ENCODE peak calls at places on chromosomes 4 and X, in seven cellular contexts. B, V, E, M, A, S and Z are unnamed samples. For H3K27me3, the result is how much of the 10 kb centered on the place peaks cover.

GRCh38 chrX:50707376-50707775 is 106.6 kb downstream of the SHROOM4 start:
- DNase-seq in V (no peak), E (no peak), B (peak), S (no peak), M (peak), A (no peak), Z (no peak)

GRCh38 chrX:104156630-104157529 is at the start of gene SLC25A53:
- DNase-seq in A (peak), B (peak), V (peak), E (peak), S (peak), M (peak), Z (no peak)

GRCh38 chrX:51332188-51332942 is at the start of gene NUDT10:
- DNase-seq in V (no peak), E (no peak), S (peak), B (peak), A (no peak), M (peak), Z (no peak)

GRCh38 chr4:73442275-73442674 is 6.3 kb downstream of the AFP start:
- DNase-seq in E (no peak), V (no peak), S (no peak), A (no peak), M (no peak), B (no peak), Z (no peak)

GRCh38 chr4:128470492-128471053 is 183.0 kb upstream of the PGRMC2 start:
- DNase-seq in A (no peak), E (no peak), M (no peak), S (no peak), B (no peak), V (no peak), Z (no peak)

GRCh38 chr4:8079916-8080753 is 78.5 kb downstream of the ABLIM2 start:
- DNase-seq in V (no peak), M (no peak), A (no peak), S (no peak), B (no peak), E (no peak), Z (no peak)

GRCh38 chr4:6217716-6218381 is 17.5 kb upstream of the JAKMIP1 start:
- DNase-seq in A (no peak), B (no peak), V (no peak), S (no peak), M (no peak), E (no peak), Z (no peak)

GRCh38 chr4:120557372-120557771 is 365.2 kb downstream of the PRDM5 start:
- DNase-seq in A (no peak), M (no peak), B (no peak), V (peak), S (peak), E (no peak), Z (peak)

GRCh38 chr4:4658051-4658450 is 116.2 kb upstream of the STX18 start:
- DNase-seq in A (no peak), B (no peak), M (no peak), S (no peak), V (peak), E (peak), Z (no peak)

GRCh38 chr4:105135746-105136145 is 10.9 kb upstream of the TET2 start:
- DNase-seq in S (no peak), E (no peak), M (no peak), V (no peak), B (no peak), A (no peak), Z (no peak)

GRCh38 chrX:102651242-102651967 is at the start of gene GPRASP1:
- DNase-seq in V (no peak), B (peak), S (peak), A (peak), M (peak), E (no peak), Z (no peak)

GRCh38 chr4:42654606-42655005 is 2.3 kb downstream of the ATP8A1 start:
- DNase-seq in V (peak), B (no peak), S (peak), E (no peak), M (no peak), A (no peak), Z (peak)

GRCh38 chrX:108439961-108440696 is 491 bp downstream of the COL4A5 start:
- DNase-seq in B (no peak), A (no peak), V (no peak), M (peak), S (peak), E (no peak), Z (no peak)

GRCh38 chr4:1012031-1012739 is 759 bp downstream of the FGFRL1 start:
- DNase-seq in E (peak), V (no peak), A (no peak), S (no peak), B (peak), M (peak), Z (no peak)

GRCh38 chr4:169756971-169757574 is 671 bp downstream of the HPF1 start:
- DNase-seq in A (no peak), E (no peak), V (no peak), B (no peak), S (no peak), M (no peak), Z (no peak)

GRCh38 chrX:41421071-41421729 is 25.9 kb upstream of the NYX start:
- DNase-seq in S (no peak), V (no peak), M (no peak), B (no peak), A (no peak), E (no peak), Z (no peak)

GRCh38 chrX:119292445-119292844 is 56.4 kb downstream of the PGRMC1 start:
- DNase-seq in M (no peak), B (no peak), V (no peak), S (no peak), A (no peak), E (no peak), Z (no peak)

GRCh38 chrX:20221902-20222301 is 44.8 kb downstream of the RPS6KA3 start:
- DNase-seq in A (no peak), B (no peak), S (peak), M (peak), E (no peak), V (no peak), Z (no peak)

GRCh38 chrX:11137543-11138139 is 26.5 kb downstream of the HCCS start:
- DNase-seq in E (no peak), M (peak), A (no peak), S (peak), B (no peak), V (peak), Z (peak)

GRCh38 chr4:76458829-76459228 is 23.8 kb downstream of the SHROOM3 start:
- DNase-seq in A (no peak), B (no peak), S (no peak), M (no peak), V (no peak), E (no peak), Z (no peak)

GRCh38 chrX:3204606-3205005 is 141.8 kb downstream of the MXRA5 start:
- DNase-seq in M (no peak), E (no peak), A (no peak), V (no peak), B (no peak), S (no peak), Z (no peak)

GRCh38 chr4:123444298-123444731 is 47.7 kb downstream of the SPRY1 start:
- DNase-seq in S (peak), M (peak), E (no peak), V (no peak), A (no peak), B (peak), Z (no peak)

GRCh38 chr4:112519689-112520597 is 4.0 kb upstream of the NEUROG2 start:
- DNase-seq in V (no peak), M (no peak), E (no peak), A (no peak), B (no peak), S (no peak), Z (no peak)

GRCh38 chr4:5048721-5049120 is 2.6 kb upstream of the STK32B start:
- DNase-seq in B (no peak), E (no peak), S (no peak), A (no peak), V (no peak), M (no peak), Z (no peak)

GRCh38 chr4:113094802-113095201 is 45.3 kb downstream of the ANK2 start:
- DNase-seq in S (no peak), A (no peak), M (peak), E (no peak), V (peak), B (no peak), Z (no peak)

GRCh38 chr4:1511441-1512041 is 105.3 kb upstream of the NKX1-1 start:
- DNase-seq in B (no peak), E (no peak), A (no peak), M (no peak), V (peak), S (peak), Z (no peak)

GRCh38 chrX:39818071-39818470 is 279.7 kb downstream of the BCOR start:
- DNase-seq in B (peak), M (peak), E (no peak), S (no peak), A (no peak), V (no peak), Z (no peak)

GRCh38 chrX:13868481-13869040 is 51.7 kb upstream of the GPM6B start:
- DNase-seq in A (no peak), B (no peak), E (no peak), S (peak), M (no peak), V (no peak), Z (peak)
- TF ChIP-seq CTCF in A (no peak), B (no peak), E (no peak), S (no peak), M (no peak), V (no peak), Z (no peak)

DNA sequence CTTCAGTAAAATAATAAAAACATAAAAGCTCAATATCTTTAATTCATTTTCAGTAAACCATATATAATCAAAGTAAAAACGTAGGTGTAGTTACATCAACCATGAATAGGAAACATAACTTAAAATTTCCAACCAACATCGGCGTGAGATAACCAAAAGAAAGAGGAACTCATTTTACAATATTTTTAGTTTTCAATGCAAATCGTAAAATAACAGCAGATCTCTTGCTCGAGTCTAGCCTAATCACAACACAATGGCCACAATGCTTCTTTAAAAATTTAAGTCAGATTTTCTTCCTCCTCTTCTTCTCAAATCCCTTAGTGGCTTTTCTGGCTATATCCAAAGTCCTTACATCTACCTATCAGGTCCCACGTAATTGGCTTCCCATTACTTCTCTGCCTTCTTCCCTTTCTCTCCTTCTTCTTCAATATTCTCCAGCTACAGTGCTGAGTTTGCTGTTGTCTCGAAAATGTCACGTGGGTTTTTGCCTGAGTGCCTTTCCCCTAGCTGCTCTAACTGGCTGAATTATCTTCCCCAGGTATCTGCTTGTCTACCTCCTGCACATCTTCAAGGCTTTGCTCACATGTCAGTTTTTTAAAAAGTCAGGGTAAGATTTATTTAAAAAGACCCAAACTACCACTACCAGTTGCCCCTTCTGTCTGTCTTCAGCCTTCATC is 91.0 kb upstream of the BANK1 start:
- DNase-seq in S (no peak), M (no peak), E (no peak), V (no peak), B (no peak), A (no peak), Z (no peak)
- H3K4me3 ChIP-seq in S (no peak), M (no peak), E (no peak), V (no peak), B (no peak), A (no peak), Z (no peak)

GRCh38 chr4:3483471-3483921 is 20.4 kb downstream of the DOK7 start:
- DNase-seq in S (no peak), E (no peak), A (no peak), M (no peak), B (no peak), V (no peak), Z (peak)

GRCh38 chr4:3481783-3482397 is 18.8 kb downstream of the DOK7 start:
- DNase-seq in S (no peak), A (no peak), E (no peak), M (no peak), V (no peak), B (no peak), Z (no peak)

GRCh38 chr4:3484057-3484973 is 21.2 kb downstream of the DOK7 start:
- DNase-seq in B (peak), M (peak), A (no peak), V (peak), E (peak), S (no peak), Z (no peak)

GRCh38 chr4:3481113-3481531 is 18.0 kb downstream of the DOK7 start:
- DNase-seq in B (no peak), A (no peak), E (no peak), M (no peak), V (no peak), S (no peak), Z (no peak)

GRCh38 chr4:3482707-3483106 is 19.6 kb downstream of the DOK7 start:
- DNase-seq in B (no peak), V (no peak), A (no peak), E (no peak), M (no peak), S (no peak), Z (no peak)
- H3K27me3 ChIP-seq in B (under half), V (under half), A (under half), E (under half), M (under half), S (half or more), Z (under half)

GRCh38 chrX:14758029-14758491 is 114.8 kb downstream of the FANCB start:
- DNase-seq in E (no peak), M (no peak), A (no peak), S (no peak), V (no peak), B (no peak), Z (no peak)
- TF ChIP-seq CTCF in E (no peak), M (no peak), A (no peak), S (no peak), V (no peak), B (no peak), Z (no peak)